ENCODE peak calls at places on chromosomes 5 and 9, in ten cellular contexts. H is pancreas; F is CD4-positive, alpha-beta T cell; W is upper lobe of right lung; S is RWPE2; B is Panc1; U is right cardiac atrium; Q is left lung; Z is CD8-positive, alpha-beta T cell; Y is PC-3. M is an unnamed sample.

GRCh38 chr5:53874409-53874808 is 314.0 kb downstream of the NDUFS4 start:
- ATAC-seq in H (no peak), F (no peak), W (peak), S (peak), B (no peak), U (no peak), Q (no peak), Z (no peak), Y (no peak), M (no peak)

GRCh38 chr5:16668194-16668593 is 51.4 kb upstream of the RETREG1 start:
- ATAC-seq in H (no peak), F (no peak), W (no peak), S (no peak), B (no peak), U (no peak), Q (no peak), Z (no peak), Y (no peak), M (no peak)

GRCh38 chr9:76022317-76022716 is 131.8 kb downstream of the PCSK5 start:
- ATAC-seq in H (no peak), F (no peak), W (no peak), S (no peak), B (no peak), U (no peak), Q (no peak), Z (no peak), Y (no peak), M (no peak)

GRCh38 chr9:72362680-72363139 is 2.3 kb downstream of the ZFAND5 start:
- ATAC-seq in H (no peak), F (peak), W (peak), S (no peak), B (no peak), U (peak), Q (peak), Z (peak), Y (peak), M (peak)

GRCh38 chr9:88922091-88922490 is 69.2 kb upstream of the S1PR3 start:
- ATAC-seq in H (no peak), F (peak), W (no peak), S (no peak), B (no peak), U (no peak), Q (no peak), Z (peak), Y (no peak), M (no peak)

GRCh38 chr9:121350993-121351561 is 19.0 kb downstream of the STOM start:
- ATAC-seq in H (peak), F (no peak), W (peak), S (peak), B (no peak), U (peak), Q (peak), Z (no peak), Y (peak), M (peak)

GRCh38 chr5:87027570-87027969 is 240.1 kb upstream of the RASA1 start:
- ATAC-seq in H (no peak), F (no peak), W (no peak), S (no peak), B (no peak), U (no peak), Q (no peak), Z (no peak), Y (no peak), M (no peak)

GRCh38 chr5:181088289-181088688 is 42.7 kb downstream of the OR2V1 start:
- ATAC-seq in H (no peak), F (no peak), W (peak), S (peak), B (peak), U (no peak), Q (no peak), Z (no peak), Y (peak), M (no peak)

GRCh38 chr9:94269264-94269663 is 10.2 kb downstream of the ZNF169 start:
- ATAC-seq in H (no peak), F (no peak), W (no peak), S (no peak), B (no peak), U (peak), Q (no peak), Z (no peak), Y (no peak), M (no peak)

GRCh38 chr9:19049872-19050636 is 827 bp downstream of the RRAGA start:
- ATAC-seq in H (peak), F (peak), W (no peak), S (peak), B (no peak), U (no peak), Q (peak), Z (no peak), Y (peak), M (no peak)

GRCh38 chr5:141511771-141512325 is 23.0 kb downstream of the PCDHGC5 start:
- ATAC-seq in H (no peak), F (no peak), W (no peak), S (no peak), B (no peak), U (no peak), Q (no peak), Z (no peak), Y (no peak), M (no peak)

GRCh38 chr9:126613656-126614055 is at the start of gene LMX1B:
- ATAC-seq in H (no peak), F (no peak), W (no peak), S (no peak), B (peak), U (no peak), Q (no peak), Z (no peak), Y (no peak), M (no peak)

GRCh38 chr5:167378894-167379723 is 912.3 kb upstream of the WWC1 start:
- ATAC-seq in H (no peak), F (no peak), W (no peak), S (no peak), B (no peak), U (no peak), Q (no peak), Z (no peak), Y (no peak), M (no peak)

GRCh38 chr5:91139572-91140200 is 243.4 kb downstream of the ARRDC3 start:
- ATAC-seq in H (no peak), F (no peak), W (peak), S (no peak), B (no peak), U (peak), Q (peak), Z (no peak), Y (no peak), M (peak)

GRCh38 chr5:78483809-78484521 is 123.5 kb downstream of the SCAMP1 start:
- ATAC-seq in H (no peak), F (no peak), W (peak), S (peak), B (no peak), U (peak), Q (peak), Z (no peak), Y (peak), M (peak)

GRCh38 chr9:35919212-35920003 is 10.1 kb downstream of the SPAAR start:
- ATAC-seq in H (no peak), F (no peak), W (no peak), S (no peak), B (no peak), U (no peak), Q (no peak), Z (no peak), Y (no peak), M (no peak)

GRCh38 chr9:94900222-94901018 is 173.9 kb downstream of the AOPEP start:
- ATAC-seq in H (no peak), F (no peak), W (peak), S (peak), B (no peak), U (peak), Q (peak), Z (no peak), Y (peak), M (peak)

GRCh38 chr5:75667586-75667985 is 49.7 kb downstream of the POC5 start:
- ATAC-seq in H (no peak), F (no peak), W (no peak), S (no peak), B (no peak), U (no peak), Q (no peak), Z (no peak), Y (no peak), M (no peak)

GRCh38 chr5:116378007-116378831 is 196.4 kb downstream of the SEMA6A start:
- ATAC-seq in H (no peak), F (no peak), W (no peak), S (no peak), B (no peak), U (peak), Q (no peak), Z (no peak), Y (no peak), M (no peak)

GRCh38 chr9:107487521-107488399 is 1.8 kb downstream of the KLF4 start:
- ATAC-seq in H (no peak), F (peak), W (peak), S (peak), B (peak), U (no peak), Q (peak), Z (no peak), Y (peak), M (no peak)

GRCh38 chr5:106768392-106768791 is 902.3 kb downstream of the EFNA5 start:
- ATAC-seq in H (no peak), F (no peak), W (no peak), S (no peak), B (no peak), U (no peak), Q (no peak), Z (no peak), Y (no peak), M (no peak)

GRCh38 chr9:89536618-89537017 is 38.7 kb upstream of the SEMA4D start:
- ATAC-seq in H (no peak), F (peak), W (peak), S (no peak), B (no peak), U (no peak), Q (no peak), Z (no peak), Y (no peak), M (no peak)

GRCh38 chr5:396715-397032 is 46.3 kb upstream of the EXOC3 start:
- ATAC-seq in H (no peak), F (no peak), W (no peak), S (no peak), B (no peak), U (no peak), Q (no peak), Z (no peak), Y (no peak), M (no peak)

GRCh38 chr5:400282-401215 is 42.4 kb upstream of the EXOC3 start:
- ATAC-seq in H (peak), F (no peak), W (no peak), S (no peak), B (no peak), U (no peak), Q (no peak), Z (no peak), Y (peak), M (no peak)

GRCh38 chr5:395921-396714 is 46.9 kb upstream of the EXOC3 start:
- ATAC-seq in H (no peak), F (no peak), W (no peak), S (no peak), B (peak), U (no peak), Q (no peak), Z (no peak), Y (no peak), M (peak)

GRCh38 chr5:399296-400281 is 43.4 kb upstream of the EXOC3 start:
- ATAC-seq in H (peak), F (no peak), W (peak), S (peak), B (no peak), U (peak), Q (peak), Z (no peak), Y (no peak), M (peak)

GRCh38 chr5:398475-399295 is 44.3 kb upstream of the EXOC3 start:
- ATAC-seq in H (no peak), F (peak), W (no peak), S (no peak), B (no peak), U (no peak), Q (no peak), Z (no peak), Y (no peak), M (no peak)
- H3K27ac ChIP-seq in H (no peak), F (no peak), W (peak), S (no peak), B (no peak), U (no peak), Q (peak), Z (no peak), Y (no peak), M (no peak)

DNA sequence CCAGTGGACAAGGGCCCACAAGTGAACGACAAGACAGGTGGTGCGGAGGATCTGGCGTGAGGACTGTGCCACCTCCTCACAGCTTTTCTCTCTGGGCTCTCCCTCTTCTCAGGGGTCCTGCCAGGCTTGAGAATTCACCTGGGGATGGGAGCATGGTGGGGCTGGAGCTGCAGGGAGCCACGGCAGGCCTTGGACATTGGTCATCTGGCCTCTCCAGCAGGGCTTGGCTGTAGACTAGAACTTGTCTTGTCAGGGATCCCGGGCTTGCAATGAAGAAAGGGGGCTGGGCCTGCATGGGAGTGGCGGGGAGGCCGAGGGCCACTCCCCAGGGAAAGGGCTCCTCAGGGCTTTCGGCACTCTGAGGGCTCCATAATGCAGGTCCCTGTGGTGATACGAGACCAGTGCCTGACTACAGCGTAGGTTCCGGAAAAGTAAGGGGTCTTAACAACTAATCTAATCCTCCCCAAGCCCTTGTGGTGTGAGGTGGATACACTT is 126.7 kb downstream of the MACROH2A1 start:
- ATAC-seq in H (no peak), F (no peak), W (no peak), S (no peak), B (no peak), U (no peak), Q (no peak), Z (no peak), Y (no peak), M (no peak)
- H3K27ac ChIP-seq in H (no peak), F (no peak), W (no peak), S (no peak), B (no peak), U (no peak), Q (no peak), Z (no peak), Y (no peak), M (no peak)

GRCh38 chr5:153480401-153480800 is 10.1 kb upstream of the GRIA1 start:
- ATAC-seq in H (no peak), F (no peak), W (no peak), S (no peak), B (no peak), U (no peak), Q (no peak), Z (no peak), Y (no peak), M (no peak)

DNA sequence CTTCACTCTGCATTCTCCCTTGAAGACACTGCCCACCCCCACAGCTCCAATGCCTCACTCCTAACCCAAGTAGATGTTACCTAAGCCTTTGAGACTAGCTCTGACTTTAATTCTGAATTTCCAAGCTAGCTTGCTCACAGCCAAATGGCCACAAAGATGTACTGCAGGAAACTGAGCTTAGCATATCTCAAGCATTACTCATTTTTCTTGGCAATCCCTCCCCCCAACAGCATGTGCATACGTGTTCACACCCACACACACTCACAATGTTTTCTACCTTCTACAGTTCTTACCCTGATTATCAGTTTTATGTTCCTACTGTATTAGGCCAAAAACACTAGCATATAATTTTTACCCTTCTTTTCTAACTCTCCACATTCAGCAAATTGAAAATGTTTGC is 13.7 kb upstream of the GRIA1 start:
- ATAC-seq in H (no peak), F (no peak), W (no peak), S (peak), B (no peak), U (no peak), Q (no peak), Z (no peak), Y (no peak), M (no peak)
- H3K27ac ChIP-seq in H (no peak), F (no peak), W (no peak), S (no peak), B (no peak), U (no peak), Q (no peak), Z (no peak), Y (no peak), M (no peak)

DNA sequence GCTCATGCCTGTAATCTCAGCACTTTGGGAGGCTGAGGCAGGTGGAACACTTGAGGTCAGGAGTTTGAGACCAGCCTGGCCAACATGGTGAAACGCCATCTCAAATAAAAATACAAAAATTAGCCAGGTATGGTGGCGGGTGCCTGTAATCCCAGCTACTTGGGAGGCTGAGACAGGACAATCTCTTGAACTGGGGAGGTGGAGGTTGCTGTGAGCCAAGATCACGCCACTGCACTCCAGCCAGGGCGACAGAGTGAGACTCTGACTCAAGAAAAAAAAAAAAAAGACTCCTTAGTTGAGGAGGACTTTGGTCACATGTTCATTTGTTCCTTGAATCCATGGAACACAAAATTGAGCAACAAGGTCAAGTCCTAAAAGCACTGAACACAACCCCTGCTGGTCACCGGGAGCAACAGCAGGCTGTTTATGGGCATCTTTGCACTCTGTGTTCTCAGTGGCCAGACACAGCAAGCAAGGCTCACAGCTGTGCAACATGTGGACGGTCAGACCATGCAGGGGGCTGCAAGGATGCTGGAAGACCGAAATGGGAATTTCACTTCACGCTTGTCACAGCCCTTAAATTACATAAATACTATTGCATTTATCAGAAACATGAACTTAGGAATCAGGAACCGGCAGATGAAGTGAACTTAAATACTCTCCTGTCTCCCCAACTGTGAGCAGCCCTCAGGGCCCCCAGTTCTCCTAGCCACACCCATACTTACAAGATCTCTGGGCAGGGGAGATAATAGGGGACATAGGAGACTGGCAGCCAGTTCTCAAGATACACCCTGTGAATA is 2.8 kb downstream of the GBGT1 start:
- ATAC-seq in H (peak), F (peak), W (peak), S (peak), B (peak), U (peak), Q (peak), Z (peak), Y (peak), M (peak)
- H3K27ac ChIP-seq in H (no peak), F (no peak), W (peak), S (no peak), B (no peak), U (no peak), Q (peak), Z (no peak), Y (no peak), M (no peak)

M was measured in gastroesophageal sphincter.